ENCODE peak calls at places on chromosomes 11 and 22, in ten cellular contexts. F is AG04450, Z is IMR-90, U is right lobe of liver, S is nephron progenitor cell, I is body of pancreas, X is spleen, Y is upper lobe of right lung, D is A549, N is kidney epithelial cell. C is an unnamed sample.

GRCh38 chr22:23984430-23984829 is 4.5 kb downstream of the GSTT2 start:
- DNase-seq in F (no peak), Z (peak), U (no peak), S (no peak), I (no peak), X (no peak), Y (peak), D (no peak), N (no peak), C (no peak)

GRCh38 chr22:43128928-43129424 is 14.2 kb downstream of the MCAT start:
- DNase-seq in F (no peak), Z (no peak), U (no peak), S (no peak), I (peak), X (no peak), Y (no peak), D (no peak), N (no peak), C (no peak)

GRCh38 chr11:7635137-7635536 is 38.2 kb downstream of the CYB5R2 start:
- DNase-seq in F (no peak), Z (no peak), U (no peak), S (no peak), I (no peak), X (no peak), Y (no peak), D (no peak), N (no peak), C (no peak)

GRCh38 chr11:10881892-10882291 is 24.0 kb upstream of the ZBED5 start:
- DNase-seq in F (no peak), Z (no peak), U (no peak), S (no peak), I (no peak), X (no peak), Y (no peak), D (no peak), N (no peak), C (no peak)

GRCh38 chr11:109984634-109985289 is 108.4 kb upstream of the ZC3H12C start:
- DNase-seq in F (no peak), Z (no peak), U (no peak), S (no peak), I (no peak), X (no peak), Y (no peak), D (no peak), N (no peak), C (no peak)

GRCh38 chr11:111327908-111328624 is 29.7 kb downstream of the POU2AF3 start:
- DNase-seq in F (no peak), Z (no peak), U (peak), S (no peak), I (peak), X (no peak), Y (peak), D (no peak), N (no peak), C (no peak)

GRCh38 chr11:1682225-1682901 is 14.6 kb upstream of the KRTAP5-6 start:
- DNase-seq in F (no peak), Z (no peak), U (peak), S (no peak), I (no peak), X (no peak), Y (no peak), D (no peak), N (no peak), C (no peak)

GRCh38 chr11:34632105-34632780 is 11.3 kb downstream of the EHF start:
- DNase-seq in F (no peak), Z (no peak), U (peak), S (no peak), I (peak), X (no peak), Y (no peak), D (no peak), N (no peak), C (no peak)

GRCh38 chr22:46801826-46802607 is 39.6 kb downstream of the TBC1D22A start:
- DNase-seq in F (no peak), Z (no peak), U (no peak), S (no peak), I (no peak), X (peak), Y (peak), D (no peak), N (no peak), C (no peak)

GRCh38 chr11:128716661-128717210 is 22.9 kb downstream of the FLI1 start:
- DNase-seq in F (no peak), Z (peak), U (peak), S (no peak), I (no peak), X (peak), Y (no peak), D (no peak), N (no peak), C (no peak)

GRCh38 chr11:126123686-126124085 is 61.0 kb upstream of the CDON start:
- DNase-seq in F (no peak), Z (no peak), U (no peak), S (no peak), I (no peak), X (no peak), Y (no peak), D (no peak), N (no peak), C (no peak)

GRCh38 chr11:114317738-114318137 is 21.5 kb downstream of the NNMT start:
- DNase-seq in F (peak), Z (peak), U (no peak), S (peak), I (no peak), X (no peak), Y (peak), D (no peak), N (no peak), C (no peak)

GRCh38 chr11:45511566-45511965 is 153.9 kb downstream of the CHST1 start:
- DNase-seq in F (no peak), Z (no peak), U (no peak), S (no peak), I (no peak), X (no peak), Y (no peak), D (no peak), N (no peak), C (no peak)

GRCh38 chr11:134656861-134657540 is 245.0 kb upstream of the B3GAT1 start:
- DNase-seq in F (no peak), Z (no peak), U (peak), S (no peak), I (no peak), X (peak), Y (peak), D (no peak), N (no peak), C (no peak)

GRCh38 chr22:50513175-50513574 is 5.2 kb downstream of the NCAPH2 start:
- DNase-seq in F (no peak), Z (no peak), U (no peak), S (no peak), I (no peak), X (no peak), Y (no peak), D (no peak), N (no peak), C (no peak)

GRCh38 chr11:62705401-62705800 is 1.8 kb downstream of the BSCL2 start:
- DNase-seq in F (no peak), Z (no peak), U (no peak), S (no peak), I (peak), X (peak), Y (peak), D (peak), N (no peak), C (no peak)

GRCh38 chr11:15835705-15836411 is 520.5 kb downstream of the SOX6 start:
- DNase-seq in F (no peak), Z (no peak), U (no peak), S (peak), I (no peak), X (no peak), Y (no peak), D (no peak), N (no peak), C (no peak)

GRCh38 chr11:116865696-116866095 is 28.3 kb upstream of the APOA1 start:
- DNase-seq in F (no peak), Z (peak), U (no peak), S (no peak), I (no peak), X (no peak), Y (no peak), D (no peak), N (no peak), C (no peak)

DNA sequence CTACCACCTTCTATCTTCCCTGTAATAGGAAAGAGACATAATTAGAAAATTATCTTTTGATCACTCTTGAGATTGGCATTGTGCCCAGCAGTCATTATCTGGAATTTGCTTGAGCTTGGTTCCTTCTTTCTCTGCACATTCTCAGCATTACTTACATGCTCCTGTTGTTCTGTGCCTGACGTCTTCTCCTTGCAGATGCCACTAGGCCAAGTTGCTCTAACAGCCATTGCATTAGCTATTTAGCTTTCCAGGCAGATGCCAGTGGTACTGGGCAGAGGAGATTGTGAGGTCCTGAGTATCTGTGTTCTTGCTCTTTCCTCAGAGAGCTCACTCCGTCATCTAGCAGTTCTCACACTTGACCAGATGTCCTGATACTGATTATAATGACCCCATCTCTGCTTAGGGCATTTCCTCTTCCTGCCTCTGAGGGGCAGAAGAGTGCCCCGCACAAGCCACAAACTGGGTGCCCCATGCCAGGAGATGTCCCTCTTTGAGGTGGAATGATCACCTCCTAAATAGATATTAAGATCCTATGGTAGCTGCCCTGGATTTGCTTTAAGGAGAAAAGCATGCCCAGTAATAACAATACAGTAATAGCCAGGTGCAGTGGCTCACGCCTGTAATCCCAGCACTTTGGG is 30.7 kb downstream of the ARHGAP1 start:
- DNase-seq in F (no peak), Z (no peak), U (no peak), S (no peak), I (no peak), X (no peak), Y (peak), D (peak), N (no peak), C (no peak)
- TF ChIP-seq CTCF in F (peak), Z (peak), U (peak), S (no peak), I (peak), X (no peak), Y (peak), D (peak), N (peak), C (peak)

GRCh38 chr11:21007297-21007696 is 337.9 kb downstream of the NELL1 start:
- DNase-seq in F (no peak), Z (no peak), U (no peak), S (no peak), I (no peak), X (no peak), Y (no peak), D (no peak), N (no peak), C (no peak)
- TF ChIP-seq CTCF in F (no peak), Z (no peak), U (no peak), S (no peak), I (no peak), X (no peak), Y (no peak), D (no peak), N (no peak), C (no peak)

DNA sequence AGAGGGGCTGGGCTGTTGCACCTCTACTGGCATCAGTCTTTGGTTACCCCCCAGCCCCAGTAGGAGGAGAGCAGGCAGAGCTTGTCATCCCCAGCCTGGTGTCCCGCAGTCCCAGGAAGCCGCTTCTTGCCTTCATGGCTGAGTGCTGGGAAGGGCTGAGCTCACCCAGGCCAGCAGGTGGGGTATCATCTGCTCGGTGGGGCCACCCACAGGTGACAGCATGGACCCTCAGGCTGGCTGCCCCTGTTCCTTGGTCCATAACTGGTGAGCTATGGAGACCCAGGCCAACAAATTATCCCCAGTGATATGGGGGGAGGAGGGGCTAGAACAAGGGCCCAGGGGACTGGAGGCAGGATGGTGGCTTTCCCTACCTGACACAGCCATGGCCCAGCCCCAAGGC is 6.5 kb upstream of the RHOD start:
- DNase-seq in F (no peak), Z (no peak), U (no peak), S (no peak), I (no peak), X (no peak), Y (no peak), D (no peak), N (no peak), C (no peak)
- TF ChIP-seq CTCF in F (no peak), Z (no peak), U (no peak), S (no peak), I (no peak), X (no peak), Y (no peak), D (no peak), N (no peak), C (no peak)

GRCh38 chr22:22588485-22589164 is 29.6 kb upstream of the PRAME start:
- DNase-seq in F (no peak), Z (no peak), U (no peak), S (no peak), I (no peak), X (no peak), Y (no peak), D (no peak), N (no peak), C (no peak)

GRCh38 chr22:22593250-22593649 is 34.2 kb upstream of the PRAME start:
- DNase-seq in F (no peak), Z (no peak), U (no peak), S (no peak), I (no peak), X (no peak), Y (no peak), D (no peak), N (no peak), C (no peak)

GRCh38 chr22:22593964-22594656 is 35.0 kb upstream of the PRAME start:
- DNase-seq in F (peak), Z (peak), U (peak), S (peak), I (peak), X (peak), Y (no peak), D (no peak), N (no peak), C (no peak)

GRCh38 chr22:22590136-22590891 is 31.2 kb upstream of the PRAME start:
- DNase-seq in F (no peak), Z (no peak), U (no peak), S (no peak), I (no peak), X (no peak), Y (no peak), D (no peak), N (no peak), C (no peak)

GRCh38 chr22:22591348-22592299 is 32.6 kb upstream of the PRAME start:
- DNase-seq in F (no peak), Z (peak), U (no peak), S (no peak), I (no peak), X (no peak), Y (no peak), D (no peak), N (no peak), C (no peak)
- TF ChIP-seq CTCF in F (no peak), Z (no peak), U (no peak), S (no peak), I (no peak), X (no peak), Y (no peak), D (no peak), N (no peak), C (no peak)

DNA sequence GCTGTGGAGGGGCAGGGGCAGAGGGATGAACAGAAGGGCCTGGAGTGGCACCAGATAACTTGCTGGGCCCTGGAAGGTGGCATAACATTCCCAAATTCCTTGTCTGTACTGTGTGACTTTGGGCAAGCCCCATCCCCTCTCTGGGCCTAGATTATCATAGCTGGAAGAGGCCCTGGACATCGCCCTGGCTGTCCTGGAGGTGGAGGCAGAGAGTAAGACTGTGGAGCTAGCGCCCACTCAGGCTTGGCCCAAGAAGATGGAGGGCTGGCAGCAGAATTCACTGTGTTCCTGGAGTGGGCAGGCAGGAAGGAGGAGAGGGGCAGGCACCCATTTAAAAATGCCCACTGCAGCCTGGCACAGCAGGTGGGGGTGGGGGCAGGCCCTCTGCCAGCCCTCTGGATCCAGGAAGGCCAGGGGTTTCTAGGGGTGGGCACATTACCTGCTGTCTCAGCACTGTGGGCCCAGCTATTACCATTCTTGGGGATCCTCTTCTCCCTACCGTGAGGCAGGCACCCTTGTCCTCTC is 22.6 kb downstream of the ARHGEF17 start:
- DNase-seq in F (no peak), Z (peak), U (no peak), S (peak), I (no peak), X (no peak), Y (no peak), D (peak), N (no peak), C (no peak)
- TF ChIP-seq CTCF in F (peak), Z (peak), U (peak), S (no peak), I (no peak), X (no peak), Y (peak), D (no peak), N (peak), C (peak)

DNA sequence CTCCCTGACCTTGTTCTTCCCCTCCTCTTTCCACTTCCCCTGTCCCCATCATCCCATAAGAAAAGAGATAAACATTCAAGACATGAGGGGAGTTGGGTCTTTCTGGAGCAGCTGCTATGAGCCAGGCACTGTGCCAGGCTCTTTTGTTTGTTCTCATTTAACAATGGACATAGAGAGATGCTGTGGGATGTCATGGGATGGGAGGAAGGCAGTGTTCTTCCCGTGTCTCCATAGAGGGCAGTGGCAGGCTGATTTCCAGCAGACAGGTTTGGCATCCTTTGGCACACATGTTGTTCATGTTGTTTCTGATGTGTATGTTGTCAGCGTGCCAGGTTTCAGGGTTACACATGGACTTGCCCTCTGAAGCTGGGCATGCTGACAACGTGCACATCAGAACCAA is 44.0 kb upstream of the NECTIN1 start:
- DNase-seq in F (no peak), Z (no peak), U (no peak), S (no peak), I (no peak), X (peak), Y (peak), D (no peak), N (no peak), C (no peak)
- TF ChIP-seq CTCF in F (no peak), Z (no peak), U (no peak), S (no peak), I (no peak), X (no peak), Y (no peak), D (no peak), N (no peak), C (no peak)

DNA sequence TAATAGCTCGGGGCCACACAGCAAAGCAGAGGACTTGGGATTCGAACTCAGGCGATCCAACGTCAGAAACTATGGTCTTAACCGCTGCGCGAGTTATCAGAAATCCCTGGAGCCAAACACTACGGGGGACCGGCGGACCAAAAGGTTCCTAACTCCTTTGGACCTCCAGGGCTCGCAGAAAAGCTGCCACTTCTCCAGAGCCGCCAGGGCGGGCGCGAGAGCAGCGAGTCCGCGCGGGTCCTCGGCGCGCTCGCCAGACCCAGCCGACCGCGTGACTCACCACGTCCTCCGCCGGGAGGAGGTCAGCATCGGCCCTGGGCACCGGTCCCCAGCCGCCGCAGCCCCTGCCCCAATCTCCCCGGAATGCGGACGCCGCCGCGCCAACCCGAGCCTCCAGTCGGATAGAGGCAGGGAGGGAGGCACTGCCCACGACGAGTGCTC is 6.0 kb upstream of the ALX4 start:
- DNase-seq in F (no peak), Z (peak), U (no peak), S (peak), I (no peak), X (peak), Y (peak), D (peak), N (no peak), C (no peak)
- TF ChIP-seq CTCF in F (no peak), Z (no peak), U (no peak), S (no peak), I (no peak), X (no peak), Y (no peak), D (no peak), N (no peak), C (peak)

GRCh38 chr11:95262994-95263764 is 32.2 kb upstream of the SESN3 start:
- DNase-seq in F (no peak), Z (no peak), U (no peak), S (no peak), I (no peak), X (no peak), Y (no peak), D (no peak), N (no peak), C (no peak)
- TF ChIP-seq CTCF in F (no peak), Z (no peak), U (no peak), S (no peak), I (no peak), X (no peak), Y (no peak), D (no peak), N (no peak), C (no peak)

DNA sequence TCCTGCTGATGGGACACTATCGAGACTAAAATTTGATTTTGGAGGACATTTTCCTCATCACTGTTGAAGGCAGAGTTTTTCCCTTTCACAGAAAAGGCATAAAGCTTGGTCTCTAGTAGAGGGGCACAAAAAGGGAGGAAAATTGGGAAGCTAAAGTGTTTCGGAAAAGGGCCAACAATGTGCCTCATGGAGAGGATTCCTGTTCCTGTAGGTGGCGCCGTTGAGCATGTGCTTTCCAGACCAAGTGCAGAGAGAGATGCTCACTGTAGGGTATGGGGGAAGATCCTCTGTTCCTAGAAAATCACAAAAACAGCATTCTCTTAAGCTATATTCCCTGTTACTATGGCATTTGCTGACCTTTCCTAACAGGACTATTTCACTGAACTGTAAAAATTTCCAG is 18.4 kb upstream of the OR4C5 start:
- DNase-seq in F (no peak), Z (no peak), U (no peak), S (no peak), I (no peak), X (no peak), Y (no peak), D (no peak), N (no peak), C (no peak)
- TF ChIP-seq CTCF in F (no peak), Z (no peak), U (no peak), S (no peak), I (no peak), X (no peak), Y (no peak), D (no peak), N (no peak), C (no peak)

C was measured in chondrocyte.